ENCODE peak calls at places on chromosomes 13 and 19, in four cellular contexts. One of them, this sample, is unnamed.

GRCh38 chr19:16497042-16497441 is 848 bp downstream of the C19orf44 start:
- DNase-seq in frontal cortex: no peak
- DNase-seq in colonic mucosa: no peak
- DNase-seq in stimulated activated CD4-positive, alpha-beta T cell treated with anti-CD3 and anti-CD28 coated beads, Interleukin-15, amount 100 ng/mL, for 24 hours: no peak
- DNase-seq in this sample: no peak

GRCh38 chr13:40502236-40502635 is 164.2 kb downstream of the FOXO1 start:
- DNase-seq in stimulated activated CD4-positive, alpha-beta T cell treated with anti-CD3 and anti-CD28 coated beads, Interleukin-15, amount 100 ng/mL, for 24 hours: no peak
- DNase-seq in frontal cortex: no peak
- DNase-seq in colonic mucosa: no peak
- DNase-seq in this sample: no peak

GRCh38 chr19:41106177-41106576 is 8.1 kb upstream of the CYP2F1 start:
- DNase-seq in frontal cortex: no peak
- DNase-seq in colonic mucosa: no peak
- DNase-seq in stimulated activated CD4-positive, alpha-beta T cell treated with anti-CD3 and anti-CD28 coated beads, Interleukin-15, amount 100 ng/mL, for 24 hours: no peak
- DNase-seq in this sample: no peak

GRCh38 chr13:43786766-43787517 is at the start of gene ENOX1:
- DNase-seq in frontal cortex: peak
- DNase-seq in stimulated activated CD4-positive, alpha-beta T cell treated with anti-CD3 and anti-CD28 coated beads, Interleukin-15, amount 100 ng/mL, for 24 hours: peak
- DNase-seq in colonic mucosa: peak
- DNase-seq in this sample: no peak

GRCh38 chr13:34941436-34941834 is 635 bp upstream of the NBEA start:
- DNase-seq in frontal cortex: no peak
- DNase-seq in colonic mucosa: no peak
- DNase-seq in stimulated activated CD4-positive, alpha-beta T cell treated with anti-CD3 and anti-CD28 coated beads, Interleukin-15, amount 100 ng/mL, for 24 hours: no peak
- DNase-seq in this sample: no peak

GRCh38 chr19:7970716-7971448 is 27.4 kb upstream of the TIMM44 start:
- DNase-seq in colonic mucosa: peak
- DNase-seq in frontal cortex: peak
- DNase-seq in stimulated activated CD4-positive, alpha-beta T cell treated with anti-CD3 and anti-CD28 coated beads, Interleukin-15, amount 100 ng/mL, for 24 hours: peak
- DNase-seq in this sample: no peak

GRCh38 chr19:56633021-56633420 is 9.9 kb upstream of the SMIM17 start:
- DNase-seq in stimulated activated CD4-positive, alpha-beta T cell treated with anti-CD3 and anti-CD28 coated beads, Interleukin-15, amount 100 ng/mL, for 24 hours: no peak
- DNase-seq in colonic mucosa: no peak
- DNase-seq in frontal cortex: no peak
- DNase-seq in this sample: no peak

GRCh38 chr13:60453490-60453889 is 56.5 kb downstream of the TDRD3 start:
- DNase-seq in stimulated activated CD4-positive, alpha-beta T cell treated with anti-CD3 and anti-CD28 coated beads, Interleukin-15, amount 100 ng/mL, for 24 hours: no peak
- DNase-seq in frontal cortex: no peak
- DNase-seq in colonic mucosa: no peak
- DNase-seq in this sample: no peak

GRCh38 chr13:48505597-48506091 is 27.2 kb downstream of the RCBTB2 start:
- DNase-seq in colonic mucosa: no peak
- DNase-seq in frontal cortex: no peak
- DNase-seq in stimulated activated CD4-positive, alpha-beta T cell treated with anti-CD3 and anti-CD28 coated beads, Interleukin-15, amount 100 ng/mL, for 24 hours: peak
- DNase-seq in this sample: peak

GRCh38 chr13:32587774-32588165 is 1.5 kb downstream of the PDS5B start:
- DNase-seq in stimulated activated CD4-positive, alpha-beta T cell treated with anti-CD3 and anti-CD28 coated beads, Interleukin-15, amount 100 ng/mL, for 24 hours: no peak
- DNase-seq in colonic mucosa: no peak
- DNase-seq in frontal cortex: no peak
- DNase-seq in this sample: no peak

GRCh38 chr13:93882086-93882651 is 597.3 kb downstream of the DCT start:
- DNase-seq in stimulated activated CD4-positive, alpha-beta T cell treated with anti-CD3 and anti-CD28 coated beads, Interleukin-15, amount 100 ng/mL, for 24 hours: no peak
- DNase-seq in colonic mucosa: no peak
- DNase-seq in frontal cortex: no peak
- DNase-seq in this sample: no peak

GRCh38 chr13:28576037-28576436 is 81.1 kb upstream of the FLT1 start:
- DNase-seq in stimulated activated CD4-positive, alpha-beta T cell treated with anti-CD3 and anti-CD28 coated beads, Interleukin-15, amount 100 ng/mL, for 24 hours: no peak
- DNase-seq in colonic mucosa: no peak
- DNase-seq in frontal cortex: no peak
- DNase-seq in this sample: no peak

This sample was measured in GM12878.